ENCODE peak calls at places on chromosome 22, in nine cellular contexts. B is AML-193; K is DMS79; F is stimulated activated CD4-positive, alpha-beta T cell treated with anti-CD3 and anti-CD28 coated beads, Interleukin-15, amount 100 ng/mL, for 24 hours; D is Calu3; S is ELF-1; C is endothelial cell; Q is IMR-90; L is EL. X is an unnamed sample.

GRCh38 chr22:18108187-18108586 is 2.4 kb upstream of the TUBA8 start:
- DNase-seq in B (no peak), K (no peak), F (no peak), D (no peak), S (no peak), C (no peak), Q (no peak), L (no peak), X (no peak)

GRCh38 chr22:17131686-17132085 is 10.5 kb upstream of the TMEM121B start:
- DNase-seq in B (no peak), K (peak), F (no peak), D (no peak), S (peak), C (no peak), Q (no peak), L (no peak), X (no peak)

GRCh38 chr22:17980638-17981051 is 43.7 kb downstream of the MICAL3 start:
- DNase-seq in B (peak), K (no peak), F (peak), D (peak), S (peak), C (no peak), Q (peak), L (no peak), X (peak)

GRCh38 chr22:34847072-34847471 is 218.9 kb upstream of the ISX start:
- DNase-seq in B (no peak), K (no peak), F (no peak), D (no peak), S (no peak), C (no peak), Q (no peak), L (peak), X (no peak)

GRCh38 chr22:39343259-39344045 is 6.3 kb upstream of the SYNGR1 start:
- DNase-seq in B (peak), K (no peak), F (peak), D (peak), S (peak), C (peak), Q (peak), L (peak), X (peak)

GRCh38 chr22:22811016-22812009 is 76.3 kb upstream of the IGLL5 start:
- DNase-seq in B (no peak), K (no peak), F (no peak), D (no peak), S (no peak), C (no peak), Q (no peak), L (no peak), X (no peak)

GRCh38 chr22:28562324-28562723 is 117.3 kb downstream of the TTC28 start:
- DNase-seq in B (no peak), K (no peak), F (no peak), D (no peak), S (no peak), C (no peak), Q (no peak), L (no peak), X (no peak)

GRCh38 chr22:43501951-43502874 is 90.4 kb downstream of the MPPED1 start:
- DNase-seq in B (no peak), K (no peak), F (no peak), D (no peak), S (no peak), C (no peak), Q (no peak), L (no peak), X (no peak)

GRCh38 chr22:47231759-47232158 is 469.3 kb downstream of the TBC1D22A start:
- DNase-seq in B (no peak), K (no peak), F (no peak), D (no peak), S (no peak), C (no peak), Q (no peak), L (no peak), X (no peak)

GRCh38 chr22:35634015-35634414 is 14.2 kb upstream of the APOL6 start:
- DNase-seq in B (no peak), K (no peak), F (no peak), D (no peak), S (peak), C (no peak), Q (no peak), L (no peak), X (peak)

GRCh38 chr22:22706253-22706940 is 62.0 kb downstream of the GGTLC2 start:
- DNase-seq in B (no peak), K (no peak), F (no peak), D (no peak), S (no peak), C (no peak), Q (no peak), L (no peak), X (no peak)

GRCh38 chr22:42841444-42841843 is 15.6 kb downstream of the ARFGAP3 start:
- DNase-seq in B (no peak), K (no peak), F (no peak), D (no peak), S (no peak), C (no peak), Q (peak), L (peak), X (no peak)

GRCh38 chr22:16806401-16806800 is 18.8 kb downstream of the XKR3 start:
- DNase-seq in B (no peak), K (no peak), F (no peak), D (no peak), S (no peak), C (no peak), Q (no peak), L (no peak), X (no peak)

GRCh38 chr22:36131907-36132306 is 28.6 kb downstream of the APOL3 start:
- DNase-seq in B (no peak), K (no peak), F (no peak), D (no peak), S (no peak), C (no peak), Q (no peak), L (no peak), X (no peak)

GRCh38 chr22:22866381-22867111 is 21.1 kb upstream of the IGLL5 start:
- DNase-seq in B (no peak), K (no peak), F (no peak), D (no peak), S (no peak), C (no peak), Q (no peak), L (no peak), X (no peak)

GRCh38 chr22:39518124-39518786 is 2.1 kb upstream of the ATF4 start:
- DNase-seq in B (peak), K (no peak), F (no peak), D (no peak), S (peak), C (no peak), Q (peak), L (no peak), X (no peak)

GRCh38 chr22:35947794-35948425 is 80.7 kb downstream of the RBFOX2 start:
- DNase-seq in B (no peak), K (no peak), F (no peak), D (no peak), S (no peak), C (no peak), Q (peak), L (peak), X (no peak)

GRCh38 chr22:46569848-46570695 is 32.7 kb upstream of the CELSR1 start:
- DNase-seq in B (no peak), K (no peak), F (no peak), D (no peak), S (no peak), C (no peak), Q (no peak), L (no peak), X (no peak)

GRCh38 chr22:44396727-44397722 is 84.3 kb upstream of the SHISAL1 start:
- DNase-seq in B (no peak), K (no peak), F (no peak), D (no peak), S (no peak), C (peak), Q (no peak), L (no peak), X (no peak)

GRCh38 chr22:25153961-25154685 is 45.5 kb upstream of the CRYBB3 start:
- DNase-seq in B (no peak), K (no peak), F (no peak), D (peak), S (peak), C (no peak), Q (no peak), L (peak), X (peak)

GRCh38 chr22:29049655-29050263 is 11.9 kb downstream of the C22orf31 start:
- DNase-seq in B (no peak), K (peak), F (no peak), D (no peak), S (no peak), C (no peak), Q (no peak), L (no peak), X (no peak)

GRCh38 chr22:50098052-50098451 is 8.2 kb downstream of the MOV10L1 start:
- DNase-seq in B (no peak), K (no peak), F (no peak), D (no peak), S (no peak), C (no peak), Q (no peak), L (no peak), X (no peak)